ENCODE peak calls at places on chromosomes 13 and 19, in eight cellular contexts. B is HCT116; H is left ventricle myocardium superior; G is mucosa of gallbladder; L is AG04449; X is CD4-positive, CD25-positive, alpha-beta regulatory T cell; R is foreskin fibroblast; A is HT-29. Y is an unnamed sample.

GRCh38 chr19:39053276-39054090 is 21.1 kb upstream of the FBXO27 start:
- DNase-seq in H (no peak), B (no peak), G (peak), R (no peak), L (no peak), A (peak), X (no peak), Y (peak)

GRCh38 chr19:28010656-28011055 is 1202.3 kb downstream of the UQCRFS1 start:
- DNase-seq in H (no peak), L (no peak), B (no peak), G (peak), R (no peak), X (no peak), A (no peak), Y (no peak)

GRCh38 chr19:21947775-21948174 is 63.0 kb downstream of the ZNF208 start:
- DNase-seq in L (no peak), G (no peak), X (peak), B (peak), A (no peak), R (no peak), H (no peak), Y (no peak)

GRCh38 chr13:98445340-98446233 is 131.3 kb downstream of the STK24 start:
- DNase-seq in G (peak), X (peak), L (no peak), H (peak), A (peak), B (peak), R (peak), Y (no peak)

GRCh38 chr13:27211771-27212364 is 39.5 kb upstream of the RPL21 start:
- DNase-seq in B (peak), L (peak), G (no peak), H (no peak), A (no peak), R (peak), X (no peak), Y (no peak)

GRCh38 chr19:29636553-29637325 is 28.5 kb upstream of the PLEKHF1 start:
- DNase-seq in A (no peak), G (no peak), L (no peak), B (no peak), R (no peak), X (no peak), H (no peak), Y (no peak)

GRCh38 chr19:44810555-44811447 is 1.9 kb downstream of the BCAM start:
- DNase-seq in L (no peak), G (no peak), B (no peak), H (no peak), A (no peak), R (no peak), X (no peak), Y (no peak)

GRCh38 chr19:1725100-1726064 is 27.9 kb upstream of the ONECUT3 start:
- DNase-seq in B (no peak), L (no peak), R (peak), G (peak), X (peak), A (peak), H (peak), Y (peak)

GRCh38 chr13:61423879-61424278 is 8.2 kb upstream of the PCDH20 start:
- DNase-seq in B (no peak), R (no peak), A (no peak), G (no peak), H (no peak), L (no peak), X (no peak), Y (no peak)

GRCh38 chr19:1863308-1863637 is at the start of gene KLF16:
- DNase-seq in R (no peak), G (no peak), A (no peak), H (no peak), X (no peak), B (no peak), L (no peak), Y (no peak)

GRCh38 chr19:46493236-46494114 is 2.2 kb downstream of the PNMA8B start:
- DNase-seq in X (peak), B (no peak), H (peak), A (no peak), L (no peak), G (no peak), R (no peak), Y (no peak)

GRCh38 chr13:67353891-67354459 is 123.8 kb upstream of the PCDH9 start:
- DNase-seq in G (no peak), A (no peak), X (no peak), L (no peak), R (no peak), H (no peak), B (no peak), Y (no peak)